ENCODE peak calls at places on chromosomes 4 and X, in four cellular contexts. C is heart right ventricle, D is chondrocyte, W is nephron progenitor cell. R is an unnamed sample.

GRCh38 chrX:31500920-31501319 is 429.1 kb upstream of the FTHL17 start:
- DNase-seq in C (no peak), D (no peak), W (no peak), R (no peak)

GRCh38 chr4:44098973-44099372 is 349.6 kb downstream of the KCTD8 start:
- DNase-seq in C (no peak), D (no peak), W (no peak), R (no peak)

GRCh38 chr4:48698029-48698901 is 81.8 kb downstream of the FRYL start:
- DNase-seq in C (peak), D (no peak), W (no peak), R (no peak)

GRCh38 chrX:70026851-70027200 is 22.9 kb downstream of the AWAT2 start:
- DNase-seq in C (no peak), D (no peak), W (no peak), R (no peak)

GRCh38 chr4:145951931-145952330 is 13.3 kb upstream of the ZNF827 start:
- DNase-seq in C (no peak), D (no peak), W (no peak), R (no peak)

GRCh38 chr4:184309241-184310170 is 91.8 kb upstream of the ENPP6 start:
- DNase-seq in C (no peak), D (no peak), W (no peak), R (no peak)

GRCh38 chr4:384311-385010 is 46.8 kb downstream of the ZNF141 start:
- DNase-seq in C (no peak), D (no peak), W (no peak), R (no peak)

GRCh38 chr4:158302076-158302866 is 92.0 kb downstream of the TMEM144 start:
- DNase-seq in C (no peak), D (no peak), W (no peak), R (no peak)

GRCh38 chr4:183342541-183343533 is 20.6 kb upstream of the CLDN24 start:
- DNase-seq in C (no peak), D (no peak), W (no peak), R (peak)

GRCh38 chr4:166143227-166143626 is 270.2 kb downstream of the TLL1 start:
- DNase-seq in C (no peak), D (no peak), W (no peak), R (no peak)

GRCh38 chr4:177484613-177485021 is 42.4 kb upstream of the AGA start:
- DNase-seq in C (no peak), D (no peak), W (no peak), R (no peak)

GRCh38 chrX:84453351-84454246 is 48.7 kb downstream of the HDX start:
- DNase-seq in C (peak), D (no peak), W (no peak), R (peak)

GRCh38 chr4:74535471-74535870 is 90.5 kb downstream of the AREG start:
- DNase-seq in C (no peak), D (no peak), W (no peak), R (no peak)

GRCh38 chr4:122739174-122739573 is 6.7 kb downstream of the BBS12 start:
- DNase-seq in C (no peak), D (no peak), W (no peak), R (no peak)

GRCh38 chrX:52082578-52082977 is 13.6 kb upstream of the MAGED4B start:
- DNase-seq in C (no peak), D (no peak), W (no peak), R (no peak)

GRCh38 chr4:98793658-98794057 is 135.2 kb upstream of the TSPAN5 start:
- DNase-seq in C (no peak), D (no peak), W (no peak), R (no peak)

GRCh38 chr4:1449833-1450741 is 43.8 kb upstream of the NKX1-1 start:
- DNase-seq in C (no peak), D (peak), W (no peak), R (peak)

GRCh38 chr4:10721616-10722015 is 37.0 kb upstream of the CLNK start:
- DNase-seq in C (no peak), D (no peak), W (no peak), R (no peak)

GRCh38 chr4:181350578-181351420 is 892.4 kb upstream of the TENM3 start:
- DNase-seq in C (no peak), D (no peak), W (peak), R (no peak)

GRCh38 chrX:130829526-130830515 is 73.2 kb downstream of the ENOX2 start:
- DNase-seq in C (no peak), D (no peak), W (no peak), R (no peak)

GRCh38 chrX:16711219-16712115 is 1.0 kb downstream of the CTPS2 start:
- DNase-seq in C (no peak), D (no peak), W (no peak), R (no peak)

GRCh38 chr4:158056689-158057245 is 116.1 kb downstream of the GASK1B start:
- DNase-seq in C (no peak), D (no peak), W (no peak), R (no peak)

GRCh38 chr4:76277667-76278066 is 26.1 kb downstream of the FAM47E start:
- DNase-seq in C (no peak), D (no peak), W (no peak), R (no peak)

GRCh38 chr4:60019180-60019579 is 1180.9 kb upstream of the ADGRL3 start:
- DNase-seq in C (no peak), D (no peak), W (no peak), R (no peak)

GRCh38 chr4:173584506-173584905 is 54.5 kb upstream of the HAND2 start:
- DNase-seq in C (no peak), D (no peak), W (no peak), R (no peak)

GRCh38 chrX:110087485-110088356 is 84.8 kb downstream of the TMEM164 start:
- DNase-seq in C (no peak), D (no peak), W (no peak), R (no peak)

GRCh38 chr4:31741321-31741720 is 1021.2 kb downstream of the PCDH7 start:
- DNase-seq in C (no peak), D (no peak), W (no peak), R (no peak)

GRCh38 chr4:155952546-155952945 is 1.1 kb downstream of the CTSO start:
- DNase-seq in C (no peak), D (no peak), W (no peak), R (no peak)

GRCh38 chrX:150846130-150846529 is 52.3 kb downstream of the CD99L2 start:
- DNase-seq in C (no peak), D (no peak), W (no peak), R (no peak)

GRCh38 chr4:98653006-98653405 is 5.4 kb downstream of the TSPAN5 start:
- DNase-seq in C (no peak), D (no peak), W (no peak), R (no peak)

GRCh38 chr4:171130126-171130801 is 682.9 kb upstream of the GALNTL6 start:
- DNase-seq in C (no peak), D (no peak), W (no peak), R (no peak)

GRCh38 chrX:70219938-70220764 is 14.3 kb upstream of the AWAT1 start:
- DNase-seq in C (peak), D (no peak), W (no peak), R (no peak)

GRCh38 chr4:72286185-72286584 is 254.4 kb downstream of the NPFFR2 start:
- DNase-seq in C (no peak), D (no peak), W (no peak), R (no peak)
- TF ChIP-seq CTCF in C (no peak), D (peak), W (no peak), R (no peak)

DNA sequence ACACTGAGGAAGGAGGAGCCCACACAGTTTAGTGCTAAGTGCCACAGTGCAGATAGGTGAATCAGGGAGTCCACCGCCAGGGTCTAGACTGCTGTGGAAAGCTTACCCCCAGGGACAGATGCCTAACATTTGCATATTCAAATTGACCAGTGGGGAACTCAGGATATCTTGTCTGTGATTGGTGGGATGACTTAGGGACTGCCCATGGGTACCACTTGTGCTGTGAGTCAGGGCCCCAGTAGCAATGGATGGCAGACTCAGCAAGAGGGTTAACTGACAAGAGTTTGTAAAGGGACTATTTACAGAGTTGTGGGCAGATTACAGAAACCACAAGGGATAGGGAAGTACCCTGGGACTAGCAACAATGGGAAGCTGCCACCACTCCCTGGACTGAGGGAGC is 282.1 kb downstream of the BCOR start:
- DNase-seq in C (no peak), D (no peak), W (no peak), R (no peak)
- TF ChIP-seq CTCF in C (no peak), D (no peak), W (no peak), R (no peak)

DNA sequence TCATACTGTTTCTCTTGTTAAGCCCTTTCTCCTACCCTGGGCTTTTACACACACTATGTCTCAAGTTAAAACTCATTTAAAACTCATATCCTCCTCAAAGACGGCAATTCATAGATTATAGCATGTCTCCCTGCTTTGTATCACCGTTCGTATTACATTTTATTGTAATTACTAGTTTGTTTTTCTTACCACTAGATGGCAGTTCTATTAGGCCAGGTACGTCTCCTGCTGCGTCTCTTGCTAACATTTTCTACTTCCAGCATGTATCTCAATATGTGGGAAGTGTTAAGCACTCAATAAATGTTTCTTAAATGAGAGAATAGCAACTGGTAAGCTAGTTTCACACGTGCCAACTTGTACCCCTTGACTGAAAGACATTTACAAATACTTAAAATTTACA is 450.3 kb upstream of the PCDH7 start:
- DNase-seq in C (no peak), D (no peak), W (no peak), R (no peak)
- TF ChIP-seq CTCF in C (no peak), D (peak), W (peak), R (no peak)

GRCh38 chrX:117508021-117508420 is 608.6 kb downstream of the KLHL13 start:
- DNase-seq in C (no peak), D (no peak), W (no peak), R (no peak)

GRCh38 chrX:117511379-117511778 is 605.2 kb downstream of the KLHL13 start:
- DNase-seq in C (no peak), D (no peak), W (no peak), R (no peak)

GRCh38 chrX:117510453-117510852 is 606.2 kb downstream of the KLHL13 start:
- DNase-seq in C (no peak), D (no peak), W (no peak), R (no peak)
- TF ChIP-seq CTCF in C (no peak), D (no peak), W (peak), R (no peak)

R was measured in kidney.